ENCODE peak calls at places on chromosomes 5 and 9, in ten cellular contexts. One of them, this sample, is unnamed.

GRCh38 chr9:72680593-72681317 is 159.3 kb downstream of the TMC1 start:
- DNase-seq in breast epithelium: no peak
- DNase-seq in BJ: no peak
- DNase-seq in foreskin keratinocyte: no peak
- DNase-seq in GM23338: peak
- DNase-seq in GM10248: no peak
- DNase-seq in astrocyte of the spinal cord: no peak
- DNase-seq in neural crest cell: no peak
- DNase-seq in pancreas: no peak
- DNase-seq in astrocyte: no peak
- DNase-seq in this sample: no peak

GRCh38 chr5:108375768-108376167 is 6.1 kb downstream of the FBXL17 start:
- DNase-seq in breast epithelium: no peak
- DNase-seq in BJ: no peak
- DNase-seq in foreskin keratinocyte: no peak
- DNase-seq in GM23338: no peak
- DNase-seq in GM10248: no peak
- DNase-seq in astrocyte of the spinal cord: no peak
- DNase-seq in neural crest cell: no peak
- DNase-seq in pancreas: no peak
- DNase-seq in astrocyte: no peak
- DNase-seq in this sample: no peak

GRCh38 chr9:88388886-88389617 is 808 bp downstream of the SPIN1 start:
- DNase-seq in breast epithelium: peak
- DNase-seq in BJ: no peak
- DNase-seq in foreskin keratinocyte: peak
- DNase-seq in GM23338: peak
- DNase-seq in GM10248: peak
- DNase-seq in astrocyte of the spinal cord: peak
- DNase-seq in neural crest cell: peak
- DNase-seq in pancreas: no peak
- DNase-seq in astrocyte: peak
- DNase-seq in this sample: peak

GRCh38 chr9:38039090-38039906 is 29.7 kb downstream of the SHB start:
- DNase-seq in breast epithelium: no peak
- DNase-seq in BJ: no peak
- DNase-seq in foreskin keratinocyte: no peak
- DNase-seq in GM23338: no peak
- DNase-seq in GM10248: no peak
- DNase-seq in astrocyte of the spinal cord: peak
- DNase-seq in neural crest cell: peak
- DNase-seq in pancreas: no peak
- DNase-seq in astrocyte: no peak
- DNase-seq in this sample: no peak

GRCh38 chr5:36948041-36948440 is 71.5 kb downstream of the NIPBL start:
- DNase-seq in breast epithelium: no peak
- DNase-seq in BJ: no peak
- DNase-seq in foreskin keratinocyte: peak
- DNase-seq in GM23338: no peak
- DNase-seq in GM10248: no peak
- DNase-seq in astrocyte of the spinal cord: peak
- DNase-seq in neural crest cell: no peak
- DNase-seq in pancreas: no peak
- DNase-seq in astrocyte: peak
- DNase-seq in this sample: no peak

GRCh38 chr9:76316069-76316468 is 78.2 kb downstream of the RFK start:
- DNase-seq in breast epithelium: no peak
- DNase-seq in BJ: no peak
- DNase-seq in foreskin keratinocyte: no peak
- DNase-seq in GM23338: peak
- DNase-seq in GM10248: no peak
- DNase-seq in astrocyte of the spinal cord: no peak
- DNase-seq in neural crest cell: no peak
- DNase-seq in pancreas: no peak
- DNase-seq in astrocyte: no peak
- DNase-seq in this sample: no peak

GRCh38 chr9:2269778-2270177 is 254.6 kb downstream of the SMARCA2 start:
- DNase-seq in breast epithelium: no peak
- DNase-seq in BJ: no peak
- DNase-seq in foreskin keratinocyte: no peak
- DNase-seq in GM23338: no peak
- DNase-seq in GM10248: no peak
- DNase-seq in astrocyte of the spinal cord: no peak
- DNase-seq in neural crest cell: no peak
- DNase-seq in pancreas: no peak
- DNase-seq in astrocyte: no peak
- DNase-seq in this sample: no peak

GRCh38 chr5:126970517-126971017 is 59.8 kb downstream of the MARCHF3 start:
- DNase-seq in breast epithelium: no peak
- DNase-seq in BJ: no peak
- DNase-seq in foreskin keratinocyte: no peak
- DNase-seq in GM23338: no peak
- DNase-seq in GM10248: no peak
- DNase-seq in astrocyte of the spinal cord: peak
- DNase-seq in neural crest cell: no peak
- DNase-seq in pancreas: no peak
- DNase-seq in astrocyte: peak
- DNase-seq in this sample: no peak

GRCh38 chr5:159764283-159764927 is 151.9 kb upstream of the ADRA1B start:
- DNase-seq in breast epithelium: no peak
- DNase-seq in BJ: peak
- DNase-seq in foreskin keratinocyte: peak
- DNase-seq in GM23338: no peak
- DNase-seq in GM10248: no peak
- DNase-seq in astrocyte of the spinal cord: peak
- DNase-seq in neural crest cell: no peak
- DNase-seq in pancreas: no peak
- DNase-seq in astrocyte: peak
- DNase-seq in this sample: no peak

GRCh38 chr5:123720955-123721354 is 209.0 kb downstream of the CSNK1G3 start:
- DNase-seq in breast epithelium: no peak
- DNase-seq in BJ: no peak
- DNase-seq in foreskin keratinocyte: peak
- DNase-seq in GM23338: no peak
- DNase-seq in GM10248: no peak
- DNase-seq in astrocyte of the spinal cord: no peak
- DNase-seq in neural crest cell: no peak
- DNase-seq in pancreas: no peak
- DNase-seq in astrocyte: peak
- DNase-seq in this sample: no peak

GRCh38 chr5:130836729-130837660 is 328.1 kb downstream of the HINT1 start:
- DNase-seq in breast epithelium: no peak
- DNase-seq in BJ: no peak
- DNase-seq in foreskin keratinocyte: peak
- DNase-seq in GM23338: no peak
- DNase-seq in GM10248: no peak
- DNase-seq in astrocyte of the spinal cord: peak
- DNase-seq in neural crest cell: no peak
- DNase-seq in pancreas: no peak
- DNase-seq in astrocyte: no peak
- DNase-seq in this sample: no peak

DNA sequence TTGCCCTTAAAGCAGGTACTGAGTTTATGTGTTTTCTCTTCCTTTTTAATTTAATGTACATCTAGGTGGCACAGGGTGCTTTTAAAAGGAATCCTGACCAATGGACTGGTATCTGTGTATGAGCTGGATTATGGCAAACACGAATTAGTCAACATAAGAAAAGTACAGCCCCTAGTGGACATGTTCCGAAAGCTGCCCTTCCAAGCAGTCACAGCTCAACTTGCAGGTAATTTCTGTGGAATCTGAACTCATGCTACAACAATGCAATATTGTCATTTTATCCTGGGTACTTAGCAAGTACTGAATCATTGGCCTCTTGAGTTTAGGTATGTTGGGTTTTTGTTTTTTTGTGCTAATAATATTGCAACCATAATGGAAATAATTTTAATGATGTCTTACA is 14.4 kb upstream of the TMOD1 start:
- DNase-seq in breast epithelium: no peak
- DNase-seq in BJ: no peak
- DNase-seq in foreskin keratinocyte: peak
- DNase-seq in GM23338: peak
- DNase-seq in GM10248: no peak
- DNase-seq in astrocyte of the spinal cord: no peak
- DNase-seq in neural crest cell: no peak
- DNase-seq in pancreas: no peak
- DNase-seq in astrocyte: peak
- DNase-seq in this sample: no peak
- TF ChIP-seq CTCF in breast epithelium: no peak
- TF ChIP-seq CTCF in BJ: peak
- TF ChIP-seq CTCF in foreskin keratinocyte: peak
- TF ChIP-seq CTCF in GM23338: peak
- TF ChIP-seq CTCF in GM10248: no peak
- TF ChIP-seq CTCF in astrocyte of the spinal cord: peak
- TF ChIP-seq CTCF in neural crest cell: peak
- TF ChIP-seq CTCF in pancreas: no peak
- TF ChIP-seq CTCF in astrocyte: peak
- TF ChIP-seq CTCF in this sample: peak

GRCh38 chr5:93789173-93790070 is 48.0 kb upstream of the POU5F2 start:
- DNase-seq in breast epithelium: no peak
- DNase-seq in BJ: peak
- DNase-seq in foreskin keratinocyte: peak
- DNase-seq in GM23338: no peak
- DNase-seq in GM10248: no peak
- DNase-seq in astrocyte of the spinal cord: peak
- DNase-seq in neural crest cell: no peak
- DNase-seq in pancreas: no peak
- DNase-seq in astrocyte: peak
- DNase-seq in this sample: no peak
- TF ChIP-seq CTCF in breast epithelium: no peak
- TF ChIP-seq CTCF in BJ: peak
- TF ChIP-seq CTCF in foreskin keratinocyte: peak
- TF ChIP-seq CTCF in GM23338: peak
- TF ChIP-seq CTCF in GM10248: no peak
- TF ChIP-seq CTCF in astrocyte of the spinal cord: peak
- TF ChIP-seq CTCF in neural crest cell: no peak
- TF ChIP-seq CTCF in pancreas: no peak
- TF ChIP-seq CTCF in astrocyte: no peak
- TF ChIP-seq CTCF in this sample: peak

DNA sequence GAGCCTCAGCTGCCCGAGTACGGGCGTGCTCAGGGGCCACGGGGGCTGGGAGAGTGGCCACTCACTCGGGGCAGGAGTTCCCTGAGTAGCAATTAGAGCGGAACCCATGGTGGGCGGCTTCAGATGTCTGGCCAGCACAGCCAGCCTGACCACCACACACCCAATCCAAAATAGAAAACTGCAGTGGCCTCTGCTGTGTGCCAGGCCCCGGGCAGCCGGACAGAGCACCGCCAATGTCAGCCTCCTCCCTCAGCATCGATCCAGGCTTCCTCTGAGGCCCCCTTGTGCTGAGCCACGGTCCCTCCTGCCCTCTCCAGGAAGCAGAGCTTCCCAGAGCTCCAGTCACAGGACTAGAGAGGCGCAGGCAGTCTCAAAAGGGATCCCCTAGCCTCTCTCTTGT is 2.7 kb downstream of the ADAMTS2 start:
- DNase-seq in breast epithelium: no peak
- DNase-seq in BJ: no peak
- DNase-seq in foreskin keratinocyte: no peak
- DNase-seq in GM23338: peak
- DNase-seq in GM10248: no peak
- DNase-seq in astrocyte of the spinal cord: no peak
- DNase-seq in neural crest cell: peak
- DNase-seq in pancreas: no peak
- DNase-seq in astrocyte: no peak
- DNase-seq in this sample: no peak
- TF ChIP-seq CTCF in breast epithelium: no peak
- TF ChIP-seq CTCF in BJ: peak
- TF ChIP-seq CTCF in foreskin keratinocyte: no peak
- TF ChIP-seq CTCF in GM23338: peak
- TF ChIP-seq CTCF in GM10248: no peak
- TF ChIP-seq CTCF in astrocyte of the spinal cord: peak
- TF ChIP-seq CTCF in neural crest cell: peak
- TF ChIP-seq CTCF in pancreas: no peak
- TF ChIP-seq CTCF in astrocyte: no peak
- TF ChIP-seq CTCF in this sample: no peak

DNA sequence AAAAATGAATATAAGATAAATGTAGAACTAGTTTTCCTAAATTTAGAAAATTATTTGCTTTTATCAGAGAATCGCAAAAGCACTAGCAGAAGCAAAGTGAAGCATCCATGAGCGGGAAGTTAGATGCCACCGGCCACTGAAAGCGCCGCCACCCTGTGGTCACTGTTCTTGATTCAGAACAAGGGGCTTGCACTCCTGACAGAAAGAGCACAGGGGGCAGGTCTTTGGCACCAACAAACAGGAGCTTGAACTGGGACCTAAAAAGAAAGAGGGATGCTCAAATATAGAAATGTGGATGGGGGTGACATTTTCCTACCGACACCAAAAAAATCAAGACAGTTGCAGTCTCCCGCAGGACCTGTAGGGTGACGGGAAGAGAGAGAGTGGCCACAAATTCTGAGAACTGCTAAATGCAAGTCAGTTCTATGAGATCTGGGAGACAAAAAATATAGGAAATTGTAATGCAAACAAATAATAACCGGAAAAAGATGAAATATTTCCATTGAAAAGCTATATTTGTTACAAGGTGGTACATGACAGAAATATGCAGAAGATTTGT is 144.3 kb downstream of the CDH12 start:
- DNase-seq in breast epithelium: no peak
- DNase-seq in BJ: no peak
- DNase-seq in foreskin keratinocyte: no peak
- DNase-seq in GM23338: peak
- DNase-seq in GM10248: no peak
- DNase-seq in astrocyte of the spinal cord: no peak
- DNase-seq in neural crest cell: peak
- DNase-seq in pancreas: no peak
- DNase-seq in astrocyte: no peak
- DNase-seq in this sample: no peak
- TF ChIP-seq CTCF in breast epithelium: no peak
- TF ChIP-seq CTCF in BJ: no peak
- TF ChIP-seq CTCF in foreskin keratinocyte: no peak
- TF ChIP-seq CTCF in GM23338: peak
- TF ChIP-seq CTCF in GM10248: no peak
- TF ChIP-seq CTCF in astrocyte of the spinal cord: no peak
- TF ChIP-seq CTCF in neural crest cell: peak
- TF ChIP-seq CTCF in pancreas: no peak
- TF ChIP-seq CTCF in astrocyte: no peak
- TF ChIP-seq CTCF in this sample: no peak

GRCh38 chr9:98162638-98163037 is 29.8 kb downstream of the CORO2A start:
- DNase-seq in breast epithelium: no peak
- DNase-seq in BJ: no peak
- DNase-seq in foreskin keratinocyte: peak
- DNase-seq in GM23338: no peak
- DNase-seq in GM10248: no peak
- DNase-seq in astrocyte of the spinal cord: no peak
- DNase-seq in neural crest cell: no peak
- DNase-seq in pancreas: no peak
- DNase-seq in astrocyte: no peak
- DNase-seq in this sample: no peak
- TF ChIP-seq CTCF in breast epithelium: no peak
- TF ChIP-seq CTCF in BJ: no peak
- TF ChIP-seq CTCF in foreskin keratinocyte: peak
- TF ChIP-seq CTCF in GM23338: no peak
- TF ChIP-seq CTCF in GM10248: no peak
- TF ChIP-seq CTCF in astrocyte of the spinal cord: no peak
- TF ChIP-seq CTCF in neural crest cell: no peak
- TF ChIP-seq CTCF in pancreas: no peak
- TF ChIP-seq CTCF in astrocyte: no peak
- TF ChIP-seq CTCF in this sample: no peak

GRCh38 chr5:146947181-146947941 is 68.8 kb upstream of the PPP2R2B start:
- DNase-seq in breast epithelium: no peak
- DNase-seq in BJ: no peak
- DNase-seq in foreskin keratinocyte: peak
- DNase-seq in GM23338: peak
- DNase-seq in GM10248: no peak
- DNase-seq in astrocyte of the spinal cord: no peak
- DNase-seq in neural crest cell: peak
- DNase-seq in pancreas: no peak
- DNase-seq in astrocyte: no peak
- DNase-seq in this sample: no peak
- TF ChIP-seq CTCF in breast epithelium: no peak
- TF ChIP-seq CTCF in BJ: peak
- TF ChIP-seq CTCF in foreskin keratinocyte: peak
- TF ChIP-seq CTCF in GM23338: peak
- TF ChIP-seq CTCF in GM10248: no peak
- TF ChIP-seq CTCF in astrocyte of the spinal cord: peak
- TF ChIP-seq CTCF in neural crest cell: peak
- TF ChIP-seq CTCF in pancreas: no peak
- TF ChIP-seq CTCF in astrocyte: peak
- TF ChIP-seq CTCF in this sample: peak

This sample was measured in osteocyte.